ENCODE peak calls at places on chromosomes 6 and 20, in six cellular contexts. B, P, K, O, R and J are unnamed samples.

GRCh38 chr20:35200255-35200654 is 26.2 kb upstream of the MMP24 start:
- DNase-seq in B (no peak), P (no peak), K (no peak), O (no peak), R (no peak), J (no peak)

GRCh38 chr20:19757973-19758887 is at the start of gene RIN2:
- DNase-seq in B (peak), P (no peak), K (peak), O (no peak), R (peak), J (peak)

GRCh38 chr6:95293257-95293656 is 284.1 kb upstream of the MANEA start:
- DNase-seq in B (no peak), P (no peak), K (no peak), O (no peak), R (no peak), J (no peak)

GRCh38 chr6:158361961-158362634 is 49.8 kb downstream of the TULP4 start:
- DNase-seq in B (no peak), P (no peak), K (no peak), O (no peak), R (no peak), J (no peak)

GRCh38 chr20:42945595-42945994 is 244.1 kb downstream of the PTPRT start:
- DNase-seq in B (no peak), P (no peak), K (no peak), O (no peak), R (no peak), J (no peak)

GRCh38 chr6:63305278-63305677 is 14.5 kb downstream of the LGSN start:
- DNase-seq in B (no peak), P (no peak), K (no peak), O (no peak), R (no peak), J (no peak)

GRCh38 chr6:35089216-35089934 is 51.8 kb downstream of the TCP11 start:
- DNase-seq in B (no peak), P (no peak), K (no peak), O (no peak), R (no peak), J (no peak)

GRCh38 chr6:89356644-89357043 is 4.1 kb upstream of the UBE2J1 start:
- DNase-seq in B (no peak), P (no peak), K (no peak), O (no peak), R (no peak), J (no peak)

GRCh38 chr20:40489886-40490285 is 199.2 kb downstream of the MAFB start:
- DNase-seq in B (no peak), P (no peak), K (no peak), O (no peak), R (no peak), J (no peak)

GRCh38 chr6:2688416-2689064 is 62.2 kb downstream of the MYLK4 start:
- DNase-seq in B (no peak), P (no peak), K (no peak), O (no peak), R (peak), J (no peak)

GRCh38 chr6:136599324-136600011 is 49.2 kb upstream of the MAP7 start:
- DNase-seq in B (no peak), P (no peak), K (no peak), O (no peak), R (no peak), J (no peak)

GRCh38 chr6:145022199-145022782 is 713.0 kb downstream of the EPM2A start:
- DNase-seq in B (no peak), P (no peak), K (no peak), O (no peak), R (no peak), J (no peak)

DNA sequence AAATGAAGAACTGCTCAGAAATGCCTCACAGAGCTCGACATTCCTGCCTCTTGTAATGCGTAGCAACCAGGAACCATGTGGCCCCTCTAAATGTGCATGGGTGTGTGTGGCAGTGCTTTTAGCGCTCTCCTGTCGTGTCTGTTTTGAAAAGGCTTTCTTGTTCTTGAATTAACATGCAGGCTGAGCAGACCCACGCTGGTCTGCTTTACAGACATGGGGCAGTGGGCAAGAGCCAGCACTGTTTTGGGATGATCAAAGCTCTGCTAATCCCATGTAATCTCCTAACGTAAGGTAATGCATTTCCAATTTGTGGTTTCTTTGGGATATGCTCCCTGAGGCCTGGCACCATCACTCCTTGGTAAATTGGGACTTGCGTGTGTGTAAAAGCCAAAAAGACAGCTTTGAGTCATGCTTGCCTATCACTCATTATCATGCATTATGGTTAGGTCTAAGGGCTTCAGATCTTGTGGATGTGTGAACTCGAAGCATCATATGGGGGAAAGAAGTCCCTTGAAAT is 11.8 kb downstream of the RIPOR2 start:
- DNase-seq in B (no peak), P (no peak), K (no peak), O (no peak), R (no peak), J (peak)
- TF ChIP-seq ZNF274 in B (no peak), P (no peak), K (no peak), O (no peak), R (no peak), J (no peak)

GRCh38 chr20:1898496-1899168 is 3.4 kb downstream of the SIRPA start:
- DNase-seq in B (no peak), P (no peak), K (no peak), O (no peak), R (no peak), J (no peak)
- H3K4me3 ChIP-seq in B (no peak), P (no peak), K (no peak), O (no peak), R (no peak), J (no peak)

GRCh38 chr6:105492706-105493673 is 90.1 kb upstream of the PREP start:
- DNase-seq in B (no peak), P (no peak), K (no peak), O (no peak), R (no peak), J (no peak)

GRCh38 chr6:105499928-105500327 is 97.0 kb upstream of the PREP start:
- DNase-seq in B (no peak), P (no peak), K (no peak), O (no peak), R (no peak), J (no peak)

GRCh38 chr6:105493776-105494175 is 90.9 kb upstream of the PREP start:
- DNase-seq in B (no peak), P (no peak), K (no peak), O (no peak), R (no peak), J (no peak)

GRCh38 chr6:105494688-105495087 is 91.8 kb upstream of the PREP start:
- DNase-seq in B (no peak), P (no peak), K (no peak), O (no peak), R (no peak), J (peak)

GRCh38 chr6:105495515-105495914 is 92.6 kb upstream of the PREP start:
- DNase-seq in B (no peak), P (no peak), K (no peak), O (no peak), R (no peak), J (no peak)
- TF ChIP-seq ZNF274 in B (no peak), P (no peak), K (no peak), O (no peak), R (no peak), J (no peak)

GRCh38 chr6:83708970-83709747 is at the start of gene SNAP91:
- DNase-seq in B (no peak), P (no peak), K (peak), O (no peak), R (no peak), J (no peak)

GRCh38 chr6:83709748-83710050 is 798 bp upstream of the SNAP91 start:
- DNase-seq in B (no peak), P (no peak), K (no peak), O (no peak), R (no peak), J (no peak)

GRCh38 chr6:83711958-83712357 is 3.1 kb upstream of the SNAP91 start:
- DNase-seq in B (no peak), P (no peak), K (no peak), O (no peak), R (no peak), J (no peak)

GRCh38 chr6:83707829-83708545 is 914 bp downstream of the SNAP91 start:
- DNase-seq in B (no peak), P (no peak), K (peak), O (no peak), R (no peak), J (no peak)

GRCh38 chr6:83708546-83708969 is 343 bp downstream of the SNAP91 start:
- DNase-seq in B (no peak), P (no peak), K (peak), O (no peak), R (no peak), J (no peak)
- H3K4me3 ChIP-seq in B (no peak), P (no peak), K (peak), O (no peak), R (peak), J (peak)

DNA sequence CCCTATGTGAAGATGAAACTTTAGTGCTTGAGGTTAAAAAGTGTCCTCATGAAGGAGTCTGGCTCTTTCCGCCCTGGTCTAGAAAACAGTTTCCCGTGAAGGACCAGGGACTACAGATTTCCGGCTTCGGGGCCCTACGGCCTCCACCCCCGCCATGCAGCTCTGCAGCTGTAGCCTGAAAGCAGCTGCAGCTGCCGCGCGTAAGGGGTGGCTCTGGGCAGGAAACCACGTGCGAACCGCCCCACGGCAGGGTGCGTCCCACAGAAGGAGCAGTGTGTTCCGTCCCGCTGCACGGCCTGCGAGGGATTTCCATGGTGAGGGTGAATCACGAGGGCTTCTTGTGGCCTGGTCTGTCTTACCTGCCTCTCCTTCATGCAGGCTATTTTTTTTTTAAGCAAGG is 117.0 kb downstream of the ERMARD start:
- DNase-seq in B (no peak), P (no peak), K (no peak), O (no peak), R (no peak), J (no peak)
- TF ChIP-seq ZNF274 in B (no peak), P (no peak), K (no peak), O (no peak), R (no peak), J (no peak)

DNA sequence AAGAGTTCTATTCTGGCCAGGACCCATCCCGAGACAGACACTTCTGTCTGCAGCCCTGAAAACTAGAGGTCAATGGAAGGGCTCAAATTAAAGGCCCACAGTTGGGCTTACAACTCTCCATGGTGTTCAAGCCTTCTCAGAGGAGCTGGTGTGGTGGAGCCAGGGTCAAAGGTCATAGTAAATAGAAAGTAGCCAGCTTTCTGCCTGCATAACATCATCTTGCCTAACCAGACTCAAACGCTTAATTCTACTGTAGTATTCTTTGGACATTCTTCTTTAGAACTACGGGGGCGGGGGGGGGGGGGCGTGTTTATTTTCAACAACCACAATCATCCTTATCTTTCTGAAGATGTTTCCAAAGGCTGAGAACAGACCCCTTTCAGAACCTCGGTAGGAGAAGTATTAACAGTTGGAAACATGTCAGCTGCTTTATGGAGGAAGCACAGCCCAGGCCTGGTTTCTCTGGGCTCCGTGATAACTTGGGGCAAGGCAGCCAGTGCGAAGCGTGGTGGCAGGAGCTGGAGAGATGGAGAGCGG is 1.5 kb upstream of the RREB1 start:
- DNase-seq in B (no peak), P (no peak), K (no peak), O (no peak), R (peak), J (no peak)
- H3K4me3 ChIP-seq in B (peak), P (peak), K (peak), O (peak), R (peak), J (no peak)

DNA sequence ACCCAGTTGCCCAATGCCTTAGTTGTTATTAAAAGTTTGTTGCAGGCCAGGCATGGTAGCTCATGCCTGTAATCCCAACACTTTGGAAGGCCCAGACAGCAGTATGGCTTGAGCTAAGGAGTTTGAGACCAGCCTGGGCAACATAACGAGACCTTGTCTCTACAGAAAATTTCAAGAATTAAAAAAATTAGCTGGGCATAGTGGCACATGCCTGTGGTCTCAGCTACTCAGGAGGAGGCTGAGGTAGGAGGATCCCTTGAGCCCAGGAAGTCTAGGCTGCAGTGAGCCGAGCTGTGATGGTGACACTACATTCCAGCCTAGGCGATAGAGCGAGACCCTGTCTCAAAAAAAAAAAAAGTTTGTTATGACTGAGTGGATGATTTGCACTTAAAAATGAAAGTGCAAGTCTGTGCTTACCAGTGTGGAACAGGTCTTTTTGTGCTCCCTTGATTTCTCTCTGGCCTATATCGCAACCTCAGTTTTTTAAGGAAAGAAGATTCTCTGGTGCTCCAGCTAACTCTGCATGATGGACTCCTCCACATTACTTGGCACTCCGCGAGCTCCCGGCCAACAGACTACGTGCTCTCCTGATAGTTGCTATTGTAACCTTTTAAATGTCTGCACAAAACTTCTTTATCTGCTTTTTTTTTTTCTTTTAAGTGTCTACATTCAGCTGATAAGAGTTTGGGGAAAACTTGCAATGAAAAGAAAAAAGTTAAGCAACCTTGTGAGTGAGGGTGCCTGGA is 22.1 kb downstream of the ZKSCAN3 start:
- DNase-seq in B (no peak), P (peak), K (no peak), O (peak), R (no peak), J (no peak)
- TF ChIP-seq ZNF274 in B (no peak), P (no peak), K (no peak), O (no peak), R (no peak), J (no peak)

GRCh38 chr20:58650776-58651547 is at the start of gene STX16:
- DNase-seq in B (peak), P (peak), K (peak), O (peak), R (peak), J (peak)

GRCh38 chr20:58647814-58648501 is 3.1 kb upstream of the STX16 start:
- DNase-seq in B (no peak), P (no peak), K (no peak), O (no peak), R (no peak), J (no peak)

GRCh38 chr20:58650181-58650775 is 805 bp upstream of the STX16 start:
- DNase-seq in B (no peak), P (no peak), K (no peak), O (peak), R (no peak), J (no peak)

GRCh38 chr20:58651548-58651822 is 402 bp downstream of the STX16 start:
- DNase-seq in B (no peak), P (no peak), K (no peak), O (no peak), R (peak), J (no peak)

DNA sequence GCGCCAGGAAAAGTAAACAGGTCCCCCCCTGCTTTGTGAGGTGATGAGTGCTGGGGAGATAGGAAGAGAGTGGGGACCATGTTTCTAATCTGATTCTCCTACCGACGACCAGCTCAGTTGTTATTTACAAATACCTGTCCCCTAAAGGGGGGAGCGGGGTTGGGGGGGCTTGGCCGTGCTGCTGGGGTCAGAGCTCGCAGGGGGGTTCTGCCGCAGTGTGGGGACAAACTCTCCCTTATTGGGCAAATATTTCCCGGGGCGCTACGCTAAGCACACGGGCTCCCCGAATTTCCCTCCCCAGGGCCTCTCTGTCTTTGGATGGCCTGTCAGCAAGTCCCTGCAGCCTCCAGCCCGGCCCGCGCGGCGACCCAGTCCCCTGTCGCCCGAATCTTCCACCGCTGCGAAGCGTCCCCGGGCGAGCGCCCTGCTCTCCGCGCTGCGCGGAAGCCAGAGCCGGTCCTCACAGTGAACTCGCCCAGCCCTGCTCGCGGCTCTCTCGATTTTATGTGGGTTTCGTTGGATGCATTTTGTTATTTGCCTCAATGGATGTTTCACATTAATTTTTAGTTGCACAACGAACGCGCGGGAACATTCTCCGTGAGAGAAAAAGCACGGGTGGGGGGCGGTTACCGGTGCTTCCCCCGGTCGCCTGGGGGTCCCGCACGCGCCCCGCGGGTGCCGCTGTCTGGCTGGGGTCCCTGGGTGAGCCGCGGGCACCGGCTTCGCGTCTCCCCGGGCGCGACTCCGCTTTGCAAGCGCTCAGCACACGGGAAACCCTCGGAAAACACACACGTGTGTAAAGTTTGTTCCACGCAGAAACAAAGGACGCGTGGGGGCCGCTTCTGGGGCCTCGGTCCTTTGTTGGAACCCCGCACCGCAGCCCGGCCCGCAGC is 1.5 kb upstream of the STX16 start:
- DNase-seq in B (no peak), P (no peak), K (no peak), O (no peak), R (no peak), J (no peak)
- H3K4me3 ChIP-seq in B (no peak), P (peak), K (peak), O (no peak), R (peak), J (peak)